ENCODE peak calls at places on chromosomes 6 and 20, in nine cellular contexts. L is CD8-positive, alpha-beta T cell; A is H9; T is uterus; S is right atrium auricular region; C is breast epithelium; M is lung; P is pancreas; V is fibroblast of lung. B is an unnamed sample. For H3K27me3, the result is how much of the 10 kb centered on the place peaks cover.

GRCh38 chr6:152571089-152571488 is 66.1 kb downstream of the SYNE1 start:
- DNase-seq in C (no peak), M (no peak), S (no peak), L (no peak), P (no peak), V (no peak), A (no peak), T (no peak), B (no peak)

GRCh38 chr6:128275681-128276080 is 244.7 kb downstream of the PTPRK start:
- DNase-seq in T (no peak), V (peak), C (no peak), A (no peak), P (no peak), S (no peak), L (no peak), M (no peak), B (no peak)

GRCh38 chr20:19903168-19903676 is 113.9 kb upstream of the NAA20 start:
- DNase-seq in A (no peak), S (peak), V (peak), M (peak), P (peak), T (no peak), L (no peak), C (peak), B (peak)

GRCh38 chr6:26045046-26045938 is 41.9 kb upstream of the HFE start:
- DNase-seq in C (peak), L (peak), T (peak), P (peak), S (peak), V (peak), M (peak), A (no peak), B (peak)

GRCh38 chr20:5786930-5787826 is 37.0 kb downstream of the SHLD1 start:
- DNase-seq in M (no peak), V (peak), A (no peak), T (peak), S (peak), L (no peak), P (peak), C (no peak), B (no peak)

GRCh38 chr6:95133578-95133977 is 443.8 kb upstream of the MANEA start:
- DNase-seq in A (no peak), P (no peak), V (peak), M (no peak), T (no peak), C (no peak), L (no peak), S (no peak), B (no peak)

GRCh38 chr20:56222945-56223344 is 25.6 kb upstream of the MC3R start:
- DNase-seq in L (no peak), S (no peak), A (no peak), C (no peak), T (no peak), V (no peak), M (no peak), P (no peak), B (no peak)

GRCh38 chr6:27608916-27609883 is 136.3 kb upstream of the ZNF184 start:
- DNase-seq in M (peak), A (peak), L (no peak), P (peak), S (no peak), C (no peak), T (no peak), V (peak), B (no peak)

GRCh38 chr6:49257549-49257948 is 205.5 kb downstream of the MMUT start:
- DNase-seq in L (no peak), V (no peak), P (no peak), M (no peak), S (no peak), T (no peak), A (no peak), C (no peak), B (no peak)

GRCh38 chr6:138538390-138539031 is 39.2 kb upstream of the NHSL1 start:
- DNase-seq in T (no peak), P (no peak), A (no peak), S (no peak), C (no peak), M (no peak), L (no peak), V (peak), B (no peak)

GRCh38 chr20:19003759-19004336 is 190.3 kb downstream of the SCP2D1 start:
- DNase-seq in T (no peak), A (no peak), M (no peak), L (no peak), S (no peak), C (no peak), V (no peak), P (no peak), B (no peak)

GRCh38 chr6:170271771-170272314 is 19.0 kb downstream of the DLL1 start:
- DNase-seq in L (peak), M (no peak), P (peak), C (no peak), S (peak), V (no peak), T (no peak), A (no peak), B (peak)

GRCh38 chr6:16519265-16520242 is 241.7 kb downstream of the ATXN1 start:
- DNase-seq in L (no peak), P (peak), M (no peak), V (no peak), T (no peak), S (no peak), C (no peak), A (no peak), B (no peak)

GRCh38 chr20:58138395-58138794 is 90.1 kb downstream of the ANKRD60 start:
- DNase-seq in A (peak), S (peak), V (no peak), C (no peak), P (no peak), T (no peak), L (no peak), M (no peak), B (no peak)

GRCh38 chr20:47818996-47819609 is 33.8 kb upstream of the SULF2 start:
- DNase-seq in M (no peak), C (no peak), T (no peak), P (no peak), A (no peak), L (no peak), V (no peak), S (no peak), B (no peak)

GRCh38 chr20:47825011-47825762 is 39.9 kb upstream of the SULF2 start:
- DNase-seq in M (no peak), S (no peak), L (no peak), T (no peak), P (no peak), V (no peak), C (no peak), A (no peak), B (no peak)

GRCh38 chr20:47818466-47818865 is 33.2 kb upstream of the SULF2 start:
- DNase-seq in S (no peak), P (no peak), C (no peak), V (no peak), T (no peak), A (no peak), L (no peak), M (no peak), B (no peak)

GRCh38 chr20:47817573-47817972 is 32.3 kb upstream of the SULF2 start:
- DNase-seq in S (no peak), V (no peak), P (no peak), L (no peak), A (no peak), M (no peak), T (no peak), C (no peak), B (no peak)

GRCh38 chr20:47821481-47822100 is 36.3 kb upstream of the SULF2 start:
- DNase-seq in A (no peak), V (no peak), L (no peak), C (no peak), M (no peak), S (no peak), T (no peak), P (no peak), B (no peak)
- H3K27me3 ChIP-seq in A (under half), V (under half), L (under half), C (under half), M (under half), S (under half), T (under half), P (under half), B (under half)

GRCh38 chr20:34088871-34089479 is 23.1 kb downstream of the EIF2S2 start:
- DNase-seq in A (no peak), C (no peak), M (no peak), S (no peak), V (no peak), T (no peak), L (no peak), P (no peak), B (no peak)
- H3K27ac ChIP-seq in A (no peak), C (no peak), M (no peak), S (no peak), V (no peak), T (no peak), L (no peak), P (no peak), B (no peak)

GRCh38 chr20:63021356-63022321 is 14.9 kb upstream of the BHLHE23 start:
- DNase-seq in P (no peak), V (no peak), A (peak), M (no peak), L (no peak), S (no peak), T (no peak), C (no peak), B (no peak)

GRCh38 chr20:63020681-63021080 is 13.9 kb upstream of the BHLHE23 start:
- DNase-seq in V (no peak), P (no peak), A (peak), M (no peak), L (no peak), S (no peak), T (no peak), C (no peak), B (no peak)

GRCh38 chr20:63023071-63023835 is 16.5 kb upstream of the BHLHE23 start:
- DNase-seq in S (no peak), T (no peak), L (no peak), V (no peak), M (no peak), C (no peak), A (peak), P (no peak), B (no peak)

GRCh38 chr20:63023836-63024571 is 17.2 kb upstream of the BHLHE23 start:
- DNase-seq in M (no peak), C (no peak), P (no peak), L (no peak), A (peak), S (no peak), T (no peak), V (no peak), B (no peak)

DNA sequence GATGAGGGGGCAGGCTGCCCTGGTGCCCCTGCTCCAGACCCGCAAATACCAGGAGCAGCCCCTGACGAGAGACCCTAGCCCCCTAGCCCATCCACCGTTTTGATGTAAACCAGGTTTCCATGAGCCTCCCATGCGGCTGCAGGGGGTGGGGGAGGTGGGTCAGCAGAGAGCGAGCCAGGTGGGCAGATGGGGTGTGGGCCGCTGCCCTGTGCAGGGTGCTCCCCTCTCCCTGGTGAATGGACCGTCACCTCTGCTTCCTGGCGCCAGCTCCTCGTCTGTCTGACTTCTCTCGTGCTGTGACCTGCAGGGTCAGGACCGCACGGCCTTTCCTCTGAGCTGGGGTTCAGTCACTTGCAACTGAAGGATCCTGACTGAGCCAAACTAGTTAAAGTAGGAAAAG is 15.7 kb upstream of the BHLHE23 start:
- DNase-seq in A (peak), M (no peak), V (no peak), S (no peak), L (no peak), T (no peak), P (no peak), C (no peak), B (no peak)
- H3K27me3 ChIP-seq in A (under half), M (under half), V (under half), S (under half), L (under half), T (under half), P (under half), C (under half), B (under half)

DNA sequence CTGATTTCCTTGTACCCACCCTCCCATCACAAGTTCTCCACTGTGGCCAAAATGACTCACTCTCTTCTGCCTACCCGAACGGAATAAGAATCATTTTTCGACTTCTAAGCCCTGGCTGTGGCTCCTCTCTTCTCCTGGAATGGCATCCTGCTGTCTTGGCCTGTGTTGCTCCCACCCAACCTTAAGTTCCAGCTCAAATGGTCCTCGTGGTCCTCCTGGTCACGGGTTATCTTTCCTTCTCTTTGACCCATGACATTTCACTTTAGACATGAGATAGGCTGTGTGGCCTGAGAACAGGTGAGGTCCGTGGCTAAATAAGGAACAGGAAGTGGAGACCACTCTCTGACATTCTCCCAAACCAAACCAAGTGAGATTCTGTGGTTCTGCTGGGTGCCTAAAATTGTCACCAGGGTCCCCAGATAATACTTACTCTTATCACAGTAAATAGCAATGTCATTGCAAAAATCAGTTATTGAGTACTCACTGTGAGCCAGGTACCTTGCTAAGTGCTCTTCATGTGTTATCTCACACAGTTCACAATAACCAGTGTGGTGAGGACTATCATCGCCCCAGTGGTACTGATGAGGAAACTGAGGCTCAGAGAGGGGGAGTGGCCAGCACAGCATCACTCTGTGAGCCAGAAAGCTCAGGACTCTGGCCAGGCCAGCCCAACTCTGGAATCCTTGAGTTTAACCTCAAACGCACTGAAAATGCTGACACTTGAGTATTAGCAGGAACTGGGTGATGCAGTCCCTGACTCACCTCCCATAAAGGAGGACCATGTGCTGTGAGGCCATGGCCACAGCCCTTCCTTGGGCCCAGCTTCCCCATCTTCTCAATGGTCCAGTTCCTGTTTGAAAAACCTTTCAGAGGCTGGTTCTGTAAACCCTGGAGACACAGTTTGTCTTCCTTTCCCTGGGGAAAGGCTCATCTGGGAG is 74.8 kb upstream of the SIRPA start:
- DNase-seq in P (no peak), S (no peak), T (no peak), A (no peak), M (peak), C (no peak), V (peak), L (no peak), B (no peak)
- H3K27ac ChIP-seq in P (no peak), S (peak), T (no peak), A (no peak), M (peak), C (peak), V (peak), L (no peak), B (no peak)

GRCh38 chr6:100468966-100469859 is 4.5 kb upstream of the SIM1 start:
- DNase-seq in V (no peak), A (peak), C (no peak), S (no peak), P (no peak), M (no peak), T (no peak), L (no peak), B (no peak)

GRCh38 chr6:100466410-100467143 is 1.9 kb upstream of the SIM1 start:
- DNase-seq in L (no peak), T (no peak), S (no peak), M (peak), A (peak), P (no peak), C (no peak), V (no peak), B (no peak)

GRCh38 chr6:100465701-100466409 is 1.1 kb upstream of the SIM1 start:
- DNase-seq in T (no peak), S (no peak), A (no peak), P (no peak), C (no peak), V (no peak), M (no peak), L (no peak), B (no peak)

GRCh38 chr6:100467144-100468012 is 2.7 kb upstream of the SIM1 start:
- DNase-seq in C (no peak), A (peak), L (no peak), M (no peak), V (no peak), P (no peak), S (no peak), T (no peak), B (no peak)

DNA sequence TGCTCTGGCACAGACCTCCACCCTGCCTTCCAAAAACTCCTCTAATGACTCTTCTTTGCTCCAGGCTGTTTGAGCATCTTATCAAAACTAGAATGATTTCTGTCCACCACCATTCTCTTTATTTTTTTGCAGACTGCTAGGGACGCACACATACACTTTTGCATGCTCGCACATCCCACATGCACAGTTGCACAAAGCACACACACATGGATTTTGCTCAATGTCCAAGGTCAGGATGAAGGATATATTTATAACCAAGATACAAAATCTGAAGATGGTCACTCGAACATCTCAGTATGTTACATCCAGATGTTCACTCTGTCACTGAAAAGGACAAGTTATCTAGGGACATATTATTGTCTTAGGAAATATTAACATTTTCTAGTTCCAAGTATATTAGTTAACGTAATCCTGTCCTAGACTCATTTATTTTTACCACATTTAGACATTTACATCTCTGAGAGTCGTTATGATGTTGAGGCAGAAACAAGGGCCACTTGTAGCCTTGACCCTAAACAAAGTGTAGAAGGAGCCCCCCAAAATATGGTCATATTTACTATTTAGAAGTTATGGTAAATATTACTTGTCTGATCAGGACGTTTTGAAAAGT is 3.4 kb upstream of the SIM1 start:
- DNase-seq in S (no peak), A (no peak), L (no peak), P (no peak), T (no peak), C (no peak), M (no peak), V (no peak), B (no peak)
- H3K27me3 ChIP-seq in S (half or more), A (half or more), L (half or more), P (under half), T (half or more), C (under half), M (under half), V (half or more), B (half or more)

DNA sequence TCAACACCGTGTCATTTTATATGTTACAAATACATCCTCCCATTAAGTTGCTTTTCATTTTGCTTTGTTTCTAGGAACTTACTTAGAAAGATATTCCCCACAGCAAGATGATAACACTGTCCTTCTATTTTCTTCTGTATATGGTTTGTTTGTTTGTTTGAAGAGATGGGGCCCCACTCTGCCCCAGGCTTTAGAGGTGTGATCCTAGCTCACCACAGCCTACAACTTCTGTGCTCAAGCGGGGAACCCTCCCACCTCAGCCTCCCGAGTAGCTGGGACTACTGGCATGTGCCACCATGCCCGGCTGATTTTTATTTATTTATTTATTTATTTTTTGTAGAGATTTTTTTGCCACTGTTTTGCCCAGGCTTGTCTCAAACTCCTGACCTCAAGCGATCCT is 14.2 kb upstream of the GMDS start:
- DNase-seq in V (no peak), S (no peak), L (no peak), C (no peak), M (no peak), A (no peak), T (no peak), P (no peak), B (no peak)
- H3K27ac ChIP-seq in V (no peak), S (no peak), L (no peak), C (no peak), M (no peak), A (no peak), T (no peak), P (no peak), B (no peak)

GRCh38 chr6:144582939-144583613 is 297.9 kb downstream of the UTRN start:
- DNase-seq in M (peak), S (peak), T (no peak), C (no peak), L (peak), P (no peak), V (no peak), A (peak), B (peak)
- H3K27me3 ChIP-seq in M (under half), S (under half), T (under half), C (under half), L (under half), P (under half), V (under half), A (under half), B (under half)